ENCODE peak calls at places on chromosomes 5 and 9, in six cellular contexts. One of them, this sample, is unnamed.
A peak's percentile ranks its signal among the peaks of the same experiment; 100 is the strongest.

GRCh38 chr5:112210430-112211005 is 208.6 kb downstream of the EPB41L4A start:
- DNase-seq in IMR-90: peak; percentile 17
- DNase-seq in H1: no peak
- DNase-seq in neuronal stem cell: peak; percentile 21
- DNase-seq in mesendoderm: peak; percentile 79
- DNase-seq in mesenchymal stem cell: peak; percentile 43
- DNase-seq in this sample: peak; percentile 23

GRCh38 chr5:109692852-109693251 is 3.1 kb downstream of the MAN2A1 start:
- DNase-seq in IMR-90: no peak
- DNase-seq in H1: no peak
- DNase-seq in neuronal stem cell: no peak
- DNase-seq in mesendoderm: no peak
- DNase-seq in mesenchymal stem cell: no peak
- DNase-seq in this sample: no peak

GRCh38 chr5:174301848-174302625 is 256.5 kb downstream of the NSG2 start:
- DNase-seq in IMR-90: no peak
- DNase-seq in H1: no peak
- DNase-seq in neuronal stem cell: no peak
- DNase-seq in mesendoderm: no peak
- DNase-seq in mesenchymal stem cell: no peak
- DNase-seq in this sample: no peak

GRCh38 chr5:113776168-113776567 is 262.7 kb downstream of the YTHDC2 start:
- DNase-seq in IMR-90: no peak
- DNase-seq in H1: peak; percentile 3
- DNase-seq in neuronal stem cell: no peak
- DNase-seq in mesendoderm: peak; percentile 25
- DNase-seq in mesenchymal stem cell: no peak
- DNase-seq in this sample: no peak

GRCh38 chr5:9335754-9336495 is 209.9 kb downstream of the SEMA5A start:
- DNase-seq in IMR-90: no peak
- DNase-seq in H1: no peak
- DNase-seq in neuronal stem cell: no peak
- DNase-seq in mesendoderm: no peak
- DNase-seq in mesenchymal stem cell: no peak
- DNase-seq in this sample: no peak

GRCh38 chr9:70883056-70883455 is 238.4 kb downstream of the TRPM3 start:
- DNase-seq in IMR-90: peak; percentile 3
- DNase-seq in H1: no peak
- DNase-seq in neuronal stem cell: no peak
- DNase-seq in mesendoderm: peak; percentile 11
- DNase-seq in mesenchymal stem cell: no peak
- DNase-seq in this sample: no peak

GRCh38 chr5:111694183-111694582 is 62.8 kb downstream of the NREP start:
- DNase-seq in IMR-90: peak; percentile 75
- DNase-seq in H1: no peak
- DNase-seq in neuronal stem cell: no peak
- DNase-seq in mesendoderm: no peak
- DNase-seq in mesenchymal stem cell: peak; percentile 90
- DNase-seq in this sample: peak; percentile 89

GRCh38 chr9:95822583-95823431 is 52.7 kb upstream of the ERCC6L2 start:
- DNase-seq in IMR-90: peak; percentile 98
- DNase-seq in H1: no peak
- DNase-seq in neuronal stem cell: no peak
- DNase-seq in mesendoderm: no peak
- DNase-seq in mesenchymal stem cell: peak; percentile 97
- DNase-seq in this sample: peak; percentile 59

GRCh38 chr5:94243612-94244011 is 374.8 kb downstream of the KIAA0825 start:
- DNase-seq in IMR-90: peak; percentile 54
- DNase-seq in H1: no peak
- DNase-seq in neuronal stem cell: no peak
- DNase-seq in mesendoderm: no peak
- DNase-seq in mesenchymal stem cell: peak; percentile 7
- DNase-seq in this sample: no peak

GRCh38 chr5:179679014-179679674 is 1.7 kb downstream of the CBY3 start:
- DNase-seq in IMR-90: peak; percentile 40
- DNase-seq in H1: peak; percentile 81
- DNase-seq in neuronal stem cell: peak; percentile 36
- DNase-seq in mesendoderm: peak; percentile 93
- DNase-seq in mesenchymal stem cell: no peak
- DNase-seq in this sample: peak; percentile 73

GRCh38 chr5:95958308-95959014 is 3.2 kb downstream of the ELL2 start:
- DNase-seq in IMR-90: peak; percentile 54
- DNase-seq in H1: no peak
- DNase-seq in neuronal stem cell: no peak
- DNase-seq in mesendoderm: peak; percentile 46
- DNase-seq in mesenchymal stem cell: peak; percentile 46
- DNase-seq in this sample: peak; percentile 53

GRCh38 chr9:6078382-6079105 is 63.1 kb upstream of the RANBP6 start:
- DNase-seq in IMR-90: no peak
- DNase-seq in H1: no peak
- DNase-seq in neuronal stem cell: no peak
- DNase-seq in mesendoderm: peak; percentile 74
- DNase-seq in mesenchymal stem cell: no peak
- DNase-seq in this sample: no peak

GRCh38 chr9:6076856-6077255 is 61.4 kb upstream of the RANBP6 start:
- DNase-seq in IMR-90: peak; percentile 46
- DNase-seq in H1: no peak
- DNase-seq in neuronal stem cell: no peak
- DNase-seq in mesendoderm: no peak
- DNase-seq in mesenchymal stem cell: no peak
- DNase-seq in this sample: no peak

GRCh38 chr9:6073731-6074130 is 58.3 kb upstream of the RANBP6 start:
- DNase-seq in IMR-90: peak; percentile 7
- DNase-seq in H1: no peak
- DNase-seq in neuronal stem cell: no peak
- DNase-seq in mesendoderm: no peak
- DNase-seq in mesenchymal stem cell: no peak
- DNase-seq in this sample: no peak

GRCh38 chr9:6080154-6080716 is 64.8 kb upstream of the RANBP6 start:
- DNase-seq in IMR-90: peak; percentile 82
- DNase-seq in H1: peak; percentile 99
- DNase-seq in neuronal stem cell: peak; percentile 87
- DNase-seq in mesendoderm: peak; percentile 100
- DNase-seq in mesenchymal stem cell: peak; percentile 90
- DNase-seq in this sample: peak; percentile 94

DNA sequence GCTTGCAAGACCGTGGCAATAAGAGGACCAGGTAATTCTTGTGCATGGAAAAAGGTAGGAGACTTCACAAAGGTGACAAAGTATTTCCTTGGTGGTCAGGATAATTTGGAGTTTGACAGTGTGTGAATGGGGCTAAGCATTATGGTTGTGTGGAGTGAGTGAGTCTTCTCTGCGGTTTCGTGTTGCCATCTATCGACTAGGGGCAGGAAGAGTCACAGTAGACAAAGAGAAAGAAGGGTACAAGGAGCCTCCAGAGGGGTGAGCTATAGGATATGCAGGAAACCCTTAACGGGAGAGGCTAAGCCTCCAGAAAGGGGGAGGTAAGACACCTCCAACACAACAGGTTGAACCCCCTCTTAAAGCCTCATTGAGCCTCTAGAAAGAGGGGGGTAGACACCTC is 64.0 kb upstream of the RANBP6 start:
- DNase-seq in IMR-90: no peak
- DNase-seq in H1: no peak
- DNase-seq in neuronal stem cell: no peak
- DNase-seq in mesendoderm: peak; percentile 53
- DNase-seq in mesenchymal stem cell: no peak
- DNase-seq in this sample: no peak
- H3K9ac ChIP-seq in IMR-90: no peak overlapping the region
- H3K9ac ChIP-seq in H1: no peak overlapping the region
- H3K9ac ChIP-seq in neuronal stem cell: no peak overlapping the region
- H3K9ac ChIP-seq in mesendoderm: peak overlapping the region; percentile 74
- H3K9ac ChIP-seq in mesenchymal stem cell: peak overlapping the region; percentile 76
- H3K9ac ChIP-seq in this sample: no peak overlapping the region

GRCh38 chr9:82367016-82367415 is 378.4 kb downstream of the SPATA31D1 start:
- DNase-seq in IMR-90: no peak
- DNase-seq in H1: no peak
- DNase-seq in neuronal stem cell: no peak
- DNase-seq in mesendoderm: peak; percentile 83
- DNase-seq in mesenchymal stem cell: no peak
- DNase-seq in this sample: no peak

GRCh38 chr9:82363666-82364065 is 375.1 kb downstream of the SPATA31D1 start:
- DNase-seq in IMR-90: no peak
- DNase-seq in H1: no peak
- DNase-seq in neuronal stem cell: no peak
- DNase-seq in mesendoderm: no peak
- DNase-seq in mesenchymal stem cell: no peak
- DNase-seq in this sample: peak; percentile 17

GRCh38 chr9:82367929-82368328 is 379.4 kb downstream of the SPATA31D1 start:
- DNase-seq in IMR-90: no peak
- DNase-seq in H1: no peak
- DNase-seq in neuronal stem cell: no peak
- DNase-seq in mesendoderm: no peak
- DNase-seq in mesenchymal stem cell: no peak
- DNase-seq in this sample: no peak

GRCh38 chr9:82363236-82363635 is 374.7 kb downstream of the SPATA31D1 start:
- DNase-seq in IMR-90: no peak
- DNase-seq in H1: no peak
- DNase-seq in neuronal stem cell: no peak
- DNase-seq in mesendoderm: peak; percentile 46
- DNase-seq in mesenchymal stem cell: no peak
- DNase-seq in this sample: no peak
- H3K4me2 ChIP-seq in IMR-90: no peak overlapping the region
- H3K4me2 ChIP-seq in H1: no peak overlapping the region
- H3K4me2 ChIP-seq in neuronal stem cell: no peak overlapping the region
- H3K4me2 ChIP-seq in mesendoderm: no peak overlapping the region
- H3K4me2 ChIP-seq in mesenchymal stem cell: no peak overlapping the region
- H3K4me2 ChIP-seq in this sample: no peak overlapping the region

GRCh38 chr9:131125288-131126058 is at the start of gene NUP214:
- DNase-seq in IMR-90: peak; percentile 96
- DNase-seq in H1: peak; percentile 89
- DNase-seq in neuronal stem cell: peak; percentile 98
- DNase-seq in mesendoderm: peak; percentile 99
- DNase-seq in mesenchymal stem cell: peak; percentile 97
- DNase-seq in this sample: peak; percentile 100
- H4K8ac ChIP-seq in IMR-90: peak within 1 kb of the TSS; percentile 59
- H4K8ac ChIP-seq in H1: peak within 1 kb of the TSS; percentile 98
- H4K8ac ChIP-seq in neuronal stem cell: no peak within 1 kb of the TSS
- H4K8ac ChIP-seq in mesendoderm: peak within 1 kb of the TSS; percentile 58
- H4K8ac ChIP-seq in mesenchymal stem cell: peak within 1 kb of the TSS; percentile 90
- H4K8ac ChIP-seq in this sample: peak within 1 kb of the TSS; percentile 96

DNA sequence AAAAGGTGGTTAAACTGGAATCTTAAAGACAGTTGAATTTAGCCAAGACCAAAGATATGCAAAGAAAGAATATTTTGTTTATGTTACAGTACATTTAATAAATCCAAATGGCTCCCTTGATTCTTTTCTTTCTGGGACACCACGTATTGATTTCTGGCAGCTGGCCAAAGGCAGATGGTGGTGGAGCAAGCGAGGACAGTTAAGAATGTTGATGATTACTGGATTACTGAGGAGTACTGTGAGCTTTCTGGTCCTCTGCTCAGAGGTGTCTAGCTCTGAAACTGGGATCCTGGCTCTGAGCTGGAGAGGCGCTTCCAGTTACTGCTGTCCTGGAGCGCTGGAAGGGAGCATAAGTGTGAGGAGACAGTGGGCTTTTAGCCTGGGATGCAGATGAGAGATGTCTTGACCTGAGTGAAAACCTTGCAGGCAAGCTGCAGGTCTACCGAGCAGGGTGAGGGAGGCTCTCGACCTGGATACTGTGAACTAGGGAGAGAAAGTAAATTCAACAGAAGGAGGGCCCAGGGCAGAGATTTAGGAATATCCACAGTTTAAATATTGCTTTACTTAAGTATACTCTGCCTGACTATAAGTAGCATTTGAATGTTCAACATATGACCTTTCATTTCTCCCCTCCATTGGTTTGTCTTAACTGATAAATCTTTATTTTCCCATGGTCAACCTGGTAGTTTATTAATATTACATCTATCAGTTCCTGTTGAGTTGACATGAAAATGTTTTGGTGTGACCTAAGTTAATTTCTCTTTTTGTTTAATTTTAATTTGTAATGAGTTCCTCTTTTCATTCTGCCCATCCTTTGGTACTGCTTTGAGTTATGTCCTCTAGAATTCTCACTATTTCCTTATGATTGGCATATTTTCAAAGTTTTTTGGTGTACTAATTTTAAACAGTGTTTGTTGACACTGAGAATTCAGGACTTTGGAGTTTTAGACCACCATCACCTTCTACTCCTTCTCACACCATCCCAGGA is 3.7 kb downstream of the SYK start:
- DNase-seq in IMR-90: no peak
- DNase-seq in H1: no peak
- DNase-seq in neuronal stem cell: no peak
- DNase-seq in mesendoderm: no peak
- DNase-seq in mesenchymal stem cell: peak; percentile 53
- DNase-seq in this sample: no peak
- H3K9ac ChIP-seq in IMR-90: no peak overlapping the region
- H3K9ac ChIP-seq in H1: no peak overlapping the region
- H3K9ac ChIP-seq in neuronal stem cell: no peak overlapping the region
- H3K9ac ChIP-seq in mesendoderm: no peak overlapping the region
- H3K9ac ChIP-seq in mesenchymal stem cell: no peak overlapping the region
- H3K9ac ChIP-seq in this sample: peak overlapping the region; percentile 67